ENCODE peak calls at places on chromosomes 4 and X, in ten cellular contexts. Z, G, H, S, X, R, I, N, B and K are unnamed samples.

GRCh38 chrX:87272491-87272890 is 245.1 kb upstream of the KLHL4 start:
- DNase-seq in H (no peak), R (no peak), B (no peak), Z (no peak), X (no peak), G (no peak), S (no peak), N (no peak), I (no peak), K (no peak)

GRCh38 chrX:99095965-99096364 is 1314.1 kb downstream of the PCDH19 start:
- DNase-seq in I (no peak), Z (no peak), G (no peak), R (no peak), N (no peak), X (no peak), H (no peak), S (no peak), B (no peak), K (no peak)

GRCh38 chrX:132092439-132093065 is 35.3 kb downstream of the FRMD7 start:
- DNase-seq in B (peak; percentile 62), H (no peak), S (peak; percentile 53), R (peak; percentile 37), G (peak; percentile 58), X (peak; percentile 50), I (peak; percentile 1), N (peak; percentile 48), Z (peak; percentile 44), K (peak; percentile 65)

GRCh38 chrX:150529587-150529986 is 38.8 kb upstream of the MTM1 start:
- DNase-seq in I (no peak), X (no peak), Z (no peak), N (no peak), H (no peak), S (no peak), B (no peak), R (no peak), G (no peak), K (no peak)

GRCh38 chr4:126051709-126052424 is 737.1 kb downstream of the FAT4 start:
- DNase-seq in B (no peak), H (no peak), N (no peak), G (no peak), X (peak; percentile 74), S (no peak), R (no peak), I (peak; percentile 2), Z (no peak), K (no peak)

GRCh38 chrX:134894373-134894895 is 96.4 kb upstream of the SMIM10 start:
- DNase-seq in G (no peak), R (no peak), B (no peak), H (no peak), N (no peak), Z (no peak), X (no peak), I (no peak), S (no peak), K (no peak)

GRCh38 chrX:120560405-120560841 is 339 bp downstream of the CUL4B start:
- DNase-seq in G (peak; percentile 56), N (no peak), Z (no peak), R (peak; percentile 16), I (peak; percentile 5), H (no peak), S (peak; percentile 65), B (no peak), X (no peak), K (no peak)

GRCh38 chr4:62706423-62706822 is 1506.3 kb downstream of the ADGRL3 start:
- DNase-seq in S (no peak), B (no peak), X (no peak), N (no peak), I (no peak), G (no peak), Z (no peak), H (no peak), R (no peak), K (no peak)

GRCh38 chrX:11786862-11787261 is 28.8 kb downstream of the MSL3 start:
- DNase-seq in I (no peak), H (no peak), S (no peak), G (no peak), X (no peak), N (no peak), B (no peak), Z (no peak), R (no peak), K (no peak)

GRCh38 chr4:4339504-4340085 is 47.3 kb upstream of the NSG1 start:
- DNase-seq in B (no peak), X (peak; percentile 37), R (no peak), S (no peak), G (no peak), H (no peak), I (no peak), N (no peak), Z (peak; percentile 34), K (no peak)

GRCh38 chrX:49202022-49202421 is 2.0 kb upstream of the SYP start:
- DNase-seq in R (no peak), N (no peak), Z (no peak), B (no peak), S (no peak), X (no peak), H (no peak), I (no peak), G (no peak), K (no peak)

GRCh38 chr4:107622006-107622405 is 98.0 kb downstream of the PAPSS1 start:
- DNase-seq in S (no peak), N (no peak), I (no peak), R (no peak), B (no peak), Z (no peak), H (no peak), G (no peak), X (no peak), K (no peak)

GRCh38 chr4:56480691-56481090 is 13.3 kb downstream of the SRP72 start:
- DNase-seq in Z (no peak), R (no peak), S (no peak), X (no peak), G (no peak), H (no peak), I (no peak), B (no peak), N (no peak), K (no peak)

GRCh38 chr4:70743728-70744127 is 22.0 kb downstream of the RUFY3 start:
- DNase-seq in B (no peak), N (no peak), Z (no peak), R (no peak), H (no peak), I (no peak), X (no peak), G (no peak), S (no peak), K (no peak)

GRCh38 chrX:139738581-139738980 is 30.6 kb upstream of the MCF2 start:
- DNase-seq in N (no peak), H (peak; percentile 0), B (no peak), I (no peak), Z (no peak), S (no peak), G (peak; percentile 22), R (no peak), X (no peak), K (no peak)

GRCh38 chrX:49999048-49999447 is 76.7 kb downstream of the CLCN5 start:
- DNase-seq in R (no peak), S (no peak), N (no peak), X (no peak), Z (no peak), B (no peak), I (no peak), G (no peak), H (no peak), K (no peak)